ENCODE peak calls at places on chromosome 20, in six cellular contexts. One of them, this sample, is unnamed.

GRCh38 chr20:848218-848617 is 14.7 kb downstream of the FAM110A start:
- DNase-seq in kidney: no peak
- DNase-seq in foreskin fibroblast: no peak
- DNase-seq in fibroblast of pulmonary artery: no peak
- DNase-seq in HCT116: no peak
- DNase-seq in fibroblast of lung: no peak
- DNase-seq in this sample: no peak

GRCh38 chr20:52432740-52433139 is 241.2 kb upstream of the ZFP64 start:
- DNase-seq in HCT116: no peak
- DNase-seq in fibroblast of lung: no peak
- DNase-seq in foreskin fibroblast: no peak
- DNase-seq in fibroblast of pulmonary artery: peak; percentile 44
- DNase-seq in kidney: no peak
- DNase-seq in this sample: no peak

GRCh38 chr20:16801919-16802651 is 53.9 kb downstream of the OTOR start:
- DNase-seq in kidney: no peak
- DNase-seq in fibroblast of pulmonary artery: peak; percentile 68
- DNase-seq in foreskin fibroblast: peak; percentile 24
- DNase-seq in fibroblast of lung: peak; percentile 58
- DNase-seq in HCT116: peak; percentile 56
- DNase-seq in this sample: peak; percentile 6

GRCh38 chr20:20017852-20018245 is 687 bp downstream of the NAA20 start:
- DNase-seq in HCT116: no peak
- DNase-seq in fibroblast of lung: no peak
- DNase-seq in kidney: no peak
- DNase-seq in foreskin fibroblast: no peak
- DNase-seq in fibroblast of pulmonary artery: no peak
- DNase-seq in this sample: no peak

GRCh38 chr20:39876974-39877615 is 811.9 kb downstream of the MAFB start:
- DNase-seq in fibroblast of lung: no peak
- DNase-seq in HCT116: no peak
- DNase-seq in fibroblast of pulmonary artery: no peak
- DNase-seq in foreskin fibroblast: no peak
- DNase-seq in kidney: no peak
- DNase-seq in this sample: no peak

GRCh38 chr20:51361258-51361657 is 181.3 kb downstream of the NFATC2 start:
- DNase-seq in kidney: no peak
- DNase-seq in foreskin fibroblast: no peak
- DNase-seq in fibroblast of lung: no peak
- DNase-seq in HCT116: no peak
- DNase-seq in fibroblast of pulmonary artery: no peak
- DNase-seq in this sample: no peak

GRCh38 chr20:50561379-50562078 is 51.3 kb downstream of the PTPN1 start:
- DNase-seq in kidney: no peak
- DNase-seq in fibroblast of pulmonary artery: peak; percentile 94
- DNase-seq in fibroblast of lung: peak; percentile 96
- DNase-seq in HCT116: peak; percentile 95
- DNase-seq in foreskin fibroblast: peak; percentile 85
- DNase-seq in this sample: no peak

GRCh38 chr20:11047559-11047958 is 373.8 kb upstream of the JAG1 start:
- DNase-seq in fibroblast of pulmonary artery: peak; percentile 12
- DNase-seq in fibroblast of lung: no peak
- DNase-seq in kidney: no peak
- DNase-seq in HCT116: no peak
- DNase-seq in foreskin fibroblast: no peak
- DNase-seq in this sample: no peak

GRCh38 chr20:21396921-21397340 is 395 bp downstream of the NKX2-4 start:
- DNase-seq in HCT116: no peak
- DNase-seq in fibroblast of pulmonary artery: no peak
- DNase-seq in fibroblast of lung: no peak
- DNase-seq in kidney: peak; percentile 63
- DNase-seq in foreskin fibroblast: no peak
- DNase-seq in this sample: no peak

GRCh38 chr20:32528291-32528891 is 56.7 kb downstream of the NOL4L start:
- DNase-seq in HCT116: no peak
- DNase-seq in fibroblast of pulmonary artery: no peak
- DNase-seq in kidney: peak; percentile 72
- DNase-seq in foreskin fibroblast: no peak
- DNase-seq in fibroblast of lung: no peak
- DNase-seq in this sample: no peak

GRCh38 chr20:8250539-8251200 is 118.6 kb downstream of the PLCB1 start:
- DNase-seq in kidney: no peak
- DNase-seq in fibroblast of lung: no peak
- DNase-seq in HCT116: no peak
- DNase-seq in fibroblast of pulmonary artery: no peak
- DNase-seq in foreskin fibroblast: no peak
- DNase-seq in this sample: no peak

GRCh38 chr20:33655164-33655563 is 7.0 kb upstream of the C20orf144 start:
- DNase-seq in HCT116: no peak
- DNase-seq in kidney: peak; percentile 29
- DNase-seq in foreskin fibroblast: no peak
- DNase-seq in fibroblast of lung: no peak
- DNase-seq in fibroblast of pulmonary artery: no peak
- DNase-seq in this sample: no peak

GRCh38 chr20:51860015-51860882 is 57.9 kb upstream of the SALL4 start:
- DNase-seq in foreskin fibroblast: peak; percentile 19
- DNase-seq in kidney: no peak
- DNase-seq in HCT116: no peak
- DNase-seq in fibroblast of pulmonary artery: peak; percentile 24
- DNase-seq in fibroblast of lung: peak; percentile 55
- DNase-seq in this sample: no peak

GRCh38 chr20:54148947-54149764 is 24.6 kb downstream of the CYP24A1 start:
- DNase-seq in foreskin fibroblast: no peak
- DNase-seq in fibroblast of pulmonary artery: no peak
- DNase-seq in fibroblast of lung: no peak
- DNase-seq in HCT116: peak; percentile 93
- DNase-seq in kidney: no peak
- DNase-seq in this sample: peak; percentile 100

GRCh38 chr20:40688129-40689099 is 622 bp downstream of the MAFB start:
- DNase-seq in fibroblast of lung: peak; percentile 47
- DNase-seq in fibroblast of pulmonary artery: no peak
- DNase-seq in HCT116: no peak
- DNase-seq in kidney: peak; percentile 85
- DNase-seq in foreskin fibroblast: no peak
- DNase-seq in this sample: no peak

GRCh38 chr20:40744072-40744471 is 55.0 kb upstream of the MAFB start:
- DNase-seq in kidney: no peak
- DNase-seq in HCT116: no peak
- DNase-seq in fibroblast of pulmonary artery: no peak
- DNase-seq in foreskin fibroblast: no peak
- DNase-seq in fibroblast of lung: no peak
- DNase-seq in this sample: no peak

DNA sequence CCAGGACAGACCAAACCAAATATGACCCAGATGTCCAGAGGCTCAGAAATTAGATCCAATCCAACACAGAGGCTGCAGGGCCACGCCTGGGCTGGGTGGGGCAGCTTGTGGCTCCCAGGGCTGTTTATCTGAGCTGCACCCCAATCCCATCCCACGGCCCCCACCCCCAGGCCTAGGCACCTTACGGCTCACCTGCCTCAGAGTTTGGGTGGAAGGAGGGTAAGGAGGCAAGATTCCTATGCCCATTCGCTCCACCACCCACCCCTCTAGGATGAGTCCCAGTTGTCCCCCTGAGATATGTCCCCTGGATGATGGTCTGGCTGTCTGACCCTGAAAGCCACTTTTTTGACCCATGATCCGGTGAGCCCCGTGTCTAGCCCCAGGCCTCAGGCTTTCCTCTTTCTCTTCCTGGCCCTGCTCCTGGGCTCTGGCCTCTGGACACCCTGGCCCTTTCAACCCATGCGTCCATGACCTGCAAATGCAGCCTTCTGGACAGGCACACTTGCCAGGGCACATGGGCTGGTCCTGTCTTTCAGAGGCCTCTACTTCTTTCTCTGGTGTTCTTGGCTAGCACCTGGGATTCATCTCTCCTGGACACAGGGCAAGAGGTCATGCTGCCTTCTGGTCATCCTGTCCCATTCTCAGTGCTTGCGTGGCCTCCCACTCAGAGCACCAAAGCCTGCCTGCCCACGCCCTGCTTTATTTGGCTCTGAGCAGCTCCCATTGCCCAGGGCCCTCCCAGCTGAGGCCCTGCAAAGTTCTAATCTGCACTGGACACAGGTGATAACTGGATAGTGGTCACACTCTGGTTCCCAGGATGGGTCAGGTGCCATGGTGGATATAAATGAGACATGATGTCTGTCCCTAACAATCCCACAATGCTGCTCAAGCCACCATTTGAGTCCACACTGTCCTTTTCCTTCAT is 39.8 kb downstream of the CPXM1 start:
- DNase-seq in fibroblast of lung: no peak
- DNase-seq in HCT116: no peak
- DNase-seq in foreskin fibroblast: no peak
- DNase-seq in fibroblast of pulmonary artery: no peak
- DNase-seq in kidney: no peak
- DNase-seq in this sample: no peak
- H3K4me3 ChIP-seq in fibroblast of lung: no peak overlapping the region
- H3K4me3 ChIP-seq in HCT116: no peak overlapping the region
- H3K4me3 ChIP-seq in foreskin fibroblast: no peak overlapping the region
- H3K4me3 ChIP-seq in fibroblast of pulmonary artery: no peak overlapping the region
- H3K4me3 ChIP-seq in kidney: no peak overlapping the region
- H3K4me3 ChIP-seq in this sample: no peak overlapping the region

GRCh38 chr20:43916073-43916874 is 1.6 kb downstream of the TOX2 start:
- DNase-seq in kidney: no peak
- DNase-seq in foreskin fibroblast: no peak
- DNase-seq in fibroblast of pulmonary artery: peak; percentile 33
- DNase-seq in fibroblast of lung: peak; percentile 45
- DNase-seq in HCT116: no peak
- DNase-seq in this sample: no peak
- H3K4me3 ChIP-seq in kidney: peak overlapping the region; percentile 53
- H3K4me3 ChIP-seq in foreskin fibroblast: peak overlapping the region; percentile 62
- H3K4me3 ChIP-seq in fibroblast of pulmonary artery: peak overlapping the region; percentile 65
- H3K4me3 ChIP-seq in fibroblast of lung: peak overlapping the region; percentile 73
- H3K4me3 ChIP-seq in HCT116: peak overlapping the region; percentile 81
- H3K4me3 ChIP-seq in this sample: no peak overlapping the region

GRCh38 chr20:49558826-49559225 is 9.1 kb downstream of the PTGIS start:
- DNase-seq in foreskin fibroblast: no peak
- DNase-seq in fibroblast of pulmonary artery: no peak
- DNase-seq in HCT116: no peak
- DNase-seq in kidney: no peak
- DNase-seq in fibroblast of lung: no peak
- DNase-seq in this sample: no peak
- H3K4me3 ChIP-seq in foreskin fibroblast: no peak overlapping the region
- H3K4me3 ChIP-seq in fibroblast of pulmonary artery: no peak overlapping the region
- H3K4me3 ChIP-seq in HCT116: no peak overlapping the region
- H3K4me3 ChIP-seq in kidney: no peak overlapping the region
- H3K4me3 ChIP-seq in fibroblast of lung: no peak overlapping the region
- H3K4me3 ChIP-seq in this sample: no peak overlapping the region

DNA sequence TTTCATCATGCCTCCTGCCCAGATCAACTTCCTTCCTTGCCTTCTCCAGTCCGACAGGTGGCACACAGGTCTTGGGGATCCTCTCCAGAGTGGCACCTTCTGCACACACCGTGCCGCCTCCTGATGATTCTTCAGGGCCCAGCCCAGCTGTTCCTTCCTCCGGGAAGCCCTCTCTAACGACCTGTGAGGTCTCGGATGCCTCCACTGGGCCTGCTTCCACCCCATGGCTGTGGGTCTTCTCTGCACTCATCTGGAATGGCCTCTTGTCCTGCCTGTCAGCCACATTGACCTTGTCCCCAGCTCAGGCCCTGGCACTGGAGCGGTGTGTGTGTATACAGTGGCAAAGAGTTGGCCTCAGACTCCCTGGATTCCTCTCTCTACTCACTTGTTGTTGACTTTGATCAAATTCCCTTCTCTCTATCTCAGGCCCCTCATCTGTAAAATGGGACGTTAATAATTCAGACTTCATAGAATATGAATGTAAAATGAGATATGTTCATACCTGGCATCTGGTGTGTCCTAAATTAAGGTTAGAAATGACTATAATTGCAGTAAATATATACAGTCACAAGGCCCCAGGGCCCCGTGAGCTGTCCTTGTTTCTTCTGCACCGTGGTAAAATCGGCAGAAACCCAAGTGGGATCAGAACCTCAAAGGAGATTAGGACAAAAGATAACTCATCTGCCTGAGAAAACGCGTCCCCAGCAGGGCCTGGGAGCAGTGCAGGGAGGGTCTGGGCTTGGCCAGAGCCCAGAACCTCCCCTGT is 1.5 kb downstream of the FAM210B start:
- DNase-seq in fibroblast of pulmonary artery: no peak
- DNase-seq in HCT116: no peak
- DNase-seq in fibroblast of lung: no peak
- DNase-seq in foreskin fibroblast: no peak
- DNase-seq in kidney: no peak
- DNase-seq in this sample: no peak
- H3K4me3 ChIP-seq in fibroblast of pulmonary artery: peak overlapping the region; percentile 86
- H3K4me3 ChIP-seq in HCT116: peak overlapping the region; percentile 77
- H3K4me3 ChIP-seq in fibroblast of lung: peak overlapping the region; percentile 95
- H3K4me3 ChIP-seq in foreskin fibroblast: peak overlapping the region; percentile 94
- H3K4me3 ChIP-seq in kidney: peak overlapping the region; percentile 80
- H3K4me3 ChIP-seq in this sample: peak overlapping the region; percentile 92

This sample was measured in LNCaP clone FGC.